ENCODE peak calls at places on chromosomes 12 and 14, in eight cellular contexts. J is uterus, F is mammary epithelial cell, O is heart left ventricle, Q is thoracic aorta, L is dorsolateral prefrontal cortex, H is PC-3, T is colonic mucosa. G is an unnamed sample.

GRCh38 chr14:51776102-51776894 is 84.1 kb upstream of the GNG2 start:
- DNase-seq in J (peak), F (peak), O (peak), Q (no peak), L (peak), H (peak), T (peak), G (peak)

GRCh38 chr12:80178846-80179245 is 79.5 kb downstream of the OTOGL start:
- DNase-seq in J (no peak), F (no peak), O (no peak), Q (no peak), L (no peak), H (no peak), T (no peak), G (no peak)

GRCh38 chr12:121766290-121767039 is 27.0 kb downstream of the RHOF start:
- DNase-seq in J (no peak), F (no peak), O (no peak), Q (no peak), L (no peak), H (no peak), T (no peak), G (no peak)

GRCh38 chr12:123064356-123064755 is 83.9 kb downstream of the ARL6IP4 start:
- DNase-seq in J (peak), F (no peak), O (peak), Q (no peak), L (peak), H (no peak), T (peak), G (no peak)

GRCh38 chr12:67357726-67358125 is 88.6 kb downstream of the CAND1 start:
- DNase-seq in J (no peak), F (no peak), O (no peak), Q (no peak), L (no peak), H (no peak), T (no peak), G (no peak)

GRCh38 chr14:96598332-96598928 is 96.2 kb downstream of the PAPOLA start:
- DNase-seq in J (no peak), F (no peak), O (no peak), Q (no peak), L (no peak), H (no peak), T (no peak), G (no peak)

GRCh38 chr14:89947344-89947743 is 7.2 kb downstream of the EFCAB11 start:
- DNase-seq in J (no peak), F (no peak), O (no peak), Q (no peak), L (no peak), H (no peak), T (no peak), G (no peak)

GRCh38 chr12:26406813-26407212 is 211.4 kb downstream of the SSPN start:
- DNase-seq in J (no peak), F (no peak), O (no peak), Q (no peak), L (no peak), H (no peak), T (no peak), G (no peak)

GRCh38 chr12:52823761-52824450 is 10.0 kb upstream of the KRT4 start:
- DNase-seq in J (no peak), F (no peak), O (no peak), Q (no peak), L (no peak), H (no peak), T (no peak), G (no peak)

GRCh38 chr14:53064461-53064860 is 88.7 kb downstream of the DDHD1 start:
- DNase-seq in J (no peak), F (no peak), O (no peak), Q (no peak), L (no peak), H (no peak), T (no peak), G (no peak)

GRCh38 chr14:94805726-94806288 is 35.9 kb upstream of the GSC start:
- DNase-seq in J (no peak), F (no peak), O (no peak), Q (no peak), L (no peak), H (no peak), T (no peak), G (no peak)

GRCh38 chr14:74611672-74612345 is at the start of gene LTBP2:
- DNase-seq in J (peak), F (peak), O (no peak), Q (no peak), L (no peak), H (peak), T (no peak), G (no peak)

DNA sequence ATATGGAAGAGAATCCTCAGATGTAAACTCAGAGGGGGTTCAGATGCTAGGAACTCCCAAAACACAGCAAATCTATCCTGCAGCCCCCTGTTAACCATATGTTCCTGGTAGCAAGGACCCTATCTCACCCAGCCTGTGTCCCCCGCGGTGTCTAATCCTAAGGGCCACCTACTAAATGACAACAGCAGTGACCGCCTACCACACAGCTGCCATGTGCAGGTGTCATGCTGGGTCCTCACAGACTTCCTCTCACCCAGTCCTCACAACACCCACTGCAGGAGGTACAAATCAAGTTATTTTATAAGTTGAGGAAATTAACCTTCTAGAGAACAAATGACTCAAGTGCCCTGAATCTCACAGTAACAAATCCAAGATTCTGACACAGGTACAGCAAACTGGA is 73.9 kb downstream of the ITPK1 start:
- DNase-seq in J (no peak), F (no peak), O (no peak), Q (no peak), L (no peak), H (no peak), T (no peak), G (no peak)
- H3K27ac ChIP-seq in J (peak), F (peak), O (peak), Q (peak), L (peak), H (peak), T (no peak), G (no peak)

DNA sequence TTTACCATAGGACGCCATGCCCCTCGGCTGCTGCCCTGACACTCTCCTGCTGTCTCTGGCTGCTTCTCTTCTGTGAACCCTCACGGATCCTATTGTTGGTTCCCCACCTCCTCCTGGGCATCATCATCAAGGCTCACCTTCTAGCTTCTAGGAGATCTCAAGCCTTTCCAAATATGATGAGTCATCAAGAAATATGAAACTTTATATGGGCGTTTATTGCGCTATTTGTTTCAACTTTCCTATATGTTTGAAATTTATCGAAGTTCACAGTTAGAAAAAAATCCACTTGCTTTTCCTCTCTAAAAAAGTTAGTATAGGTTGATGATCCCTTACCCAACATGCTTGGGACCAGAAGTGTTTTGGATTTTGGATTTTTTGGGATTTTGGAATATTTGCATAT is 2.8 kb upstream of the CRADD start:
- DNase-seq in J (no peak), F (no peak), O (no peak), Q (no peak), L (no peak), H (no peak), T (no peak), G (no peak)
- H3K4me3 ChIP-seq in J (no peak), F (no peak), O (no peak), Q (no peak), L (no peak), H (no peak), T (no peak), G (no peak)

GRCh38 chr14:23057757-23058653 is 685 bp upstream of the CDH24 start:
- DNase-seq in J (peak), F (peak), O (peak), Q (peak), L (peak), H (peak), T (peak), G (peak)

GRCh38 chr14:23056257-23056955 is 914 bp downstream of the CDH24 start:
- DNase-seq in J (peak), F (peak), O (no peak), Q (no peak), L (no peak), H (peak), T (peak), G (peak)

GRCh38 chr14:23055621-23056256 is 1.6 kb downstream of the CDH24 start:
- DNase-seq in J (no peak), F (no peak), O (peak), Q (no peak), L (no peak), H (no peak), T (no peak), G (no peak)

GRCh38 chr14:23058654-23059504 is 1.6 kb upstream of the CDH24 start:
- DNase-seq in J (no peak), F (no peak), O (no peak), Q (no peak), L (no peak), H (no peak), T (no peak), G (no peak)

GRCh38 chr14:23056956-23057756 is at the start of gene CDH24:
- DNase-seq in J (peak), F (peak), O (peak), Q (no peak), L (peak), H (peak), T (peak), G (no peak)
- TF ChIP-seq CTCF in J (no peak), F (no peak), O (no peak), Q (no peak), L (no peak), H (no peak), T (no peak), G (no peak)

GRCh38 chr14:100294963-100295330 is 11.3 kb downstream of the SLC25A29 start:
- DNase-seq in J (no peak), F (no peak), O (no peak), Q (no peak), L (peak), H (no peak), T (no peak), G (no peak)
- H3K27ac ChIP-seq in J (peak), F (no peak), O (peak), Q (peak), L (no peak), H (no peak), T (no peak), G (no peak)

GRCh38 chr14:68982581-68982980 is 3.5 kb upstream of the ACTN1 start:
- DNase-seq in J (no peak), F (no peak), O (no peak), Q (no peak), L (no peak), H (no peak), T (no peak), G (no peak)
- H3K4me3 ChIP-seq in J (no peak), F (no peak), O (no peak), Q (no peak), L (no peak), H (no peak), T (no peak), G (no peak)